ENCODE peak calls at places on chromosomes 6 and 20, in five cellular contexts. F, O, R, W and X are unnamed samples.

GRCh38 chr6:16437095-16437494 is 198.7 kb downstream of the GMPR start:
- DNase-seq in O (no peak), R (no peak), W (no peak), F (no peak), X (peak)

GRCh38 chr20:37237656-37238055 is 24.0 kb downstream of the GHRH start:
- DNase-seq in F (no peak), R (no peak), W (no peak), O (no peak), X (no peak)

GRCh38 chr6:90406957-90407356 is 110.3 kb upstream of the BACH2 start:
- DNase-seq in R (no peak), O (no peak), F (no peak), W (no peak), X (no peak)

GRCh38 chr6:141354191-141354950 is 778.4 kb upstream of the GJE1 start:
- DNase-seq in R (no peak), O (no peak), W (no peak), F (no peak), X (no peak)

GRCh38 chr6:28212510-28213212 is 12.4 kb upstream of the ZSCAN9 start:
- DNase-seq in O (peak), R (no peak), W (peak), F (no peak), X (no peak)

GRCh38 chr20:52190437-52191131 is 995 bp downstream of the ZFP64 start:
- DNase-seq in W (peak), F (peak), R (peak), O (peak), X (peak)

GRCh38 chr6:119313937-119314893 is 35.3 kb downstream of the MAN1A1 start:
- DNase-seq in W (no peak), O (no peak), R (no peak), F (no peak), X (no peak)

GRCh38 chr20:44728835-44729342 is 13.7 kb downstream of the CCN5 start:
- DNase-seq in F (peak), W (peak), O (no peak), R (peak), X (no peak)

GRCh38 chr6:12849420-12850200 is 133.0 kb downstream of the PHACTR1 start:
- DNase-seq in F (no peak), R (no peak), W (no peak), O (no peak), X (no peak)

GRCh38 chr6:138157986-138158638 is 3.6 kb upstream of the ARFGEF3 start:
- DNase-seq in O (no peak), F (no peak), W (no peak), R (no peak), X (no peak)

GRCh38 chr6:153476243-153476642 is 345.2 kb upstream of the RGS17 start:
- DNase-seq in O (no peak), R (no peak), W (no peak), F (no peak), X (no peak)

GRCh38 chr6:11712760-11713159 is 65.8 kb downstream of the ADTRP start:
- DNase-seq in W (no peak), O (no peak), F (no peak), R (no peak), X (no peak)

GRCh38 chr6:117483004-117483644 is 650 bp downstream of the DCBLD1 start:
- DNase-seq in W (no peak), R (peak), F (peak), O (peak), X (peak)

GRCh38 chr6:31170600-31170881 is at the start of gene POU5F1:
- DNase-seq in R (no peak), W (no peak), F (no peak), O (no peak), X (no peak)

GRCh38 chr20:3192226-3193015 is 12.1 kb downstream of the DDRGK1 start:
- DNase-seq in W (no peak), F (no peak), O (no peak), R (no peak), X (no peak)

GRCh38 chr6:162124710-162125435 is 602.7 kb downstream of the PRKN start:
- DNase-seq in W (no peak), R (no peak), O (no peak), F (no peak), X (peak)

GRCh38 chr20:14845199-14846160 is 508.1 kb upstream of the FLRT3 start:
- DNase-seq in F (peak), R (no peak), O (no peak), W (peak), X (no peak)

GRCh38 chr6:156954781-156955180 is 177.6 kb downstream of the ARID1B start:
- DNase-seq in W (no peak), O (no peak), F (no peak), R (no peak), X (no peak)
- H3K27ac ChIP-seq in W (no peak), O (no peak), F (peak), R (peak), X (no peak)

GRCh38 chr6:106778943-106779342 is 149.6 kb downstream of the QRSL1 start:
- DNase-seq in F (no peak), R (no peak), O (no peak), W (no peak), X (no peak)

GRCh38 chr6:106783631-106784566 is 154.5 kb downstream of the QRSL1 start:
- DNase-seq in W (peak), F (no peak), O (no peak), R (no peak), X (no peak)

GRCh38 chr6:106787327-106788196 is 158.2 kb downstream of the QRSL1 start:
- DNase-seq in F (no peak), R (no peak), W (peak), O (peak), X (no peak)

GRCh38 chr6:106782524-106783265 is 153.3 kb downstream of the QRSL1 start:
- DNase-seq in R (no peak), O (no peak), F (peak), W (no peak), X (no peak)
- TF ChIP-seq POLR2A in R (no peak), O (no peak), F (no peak), W (no peak), X (no peak)

DNA sequence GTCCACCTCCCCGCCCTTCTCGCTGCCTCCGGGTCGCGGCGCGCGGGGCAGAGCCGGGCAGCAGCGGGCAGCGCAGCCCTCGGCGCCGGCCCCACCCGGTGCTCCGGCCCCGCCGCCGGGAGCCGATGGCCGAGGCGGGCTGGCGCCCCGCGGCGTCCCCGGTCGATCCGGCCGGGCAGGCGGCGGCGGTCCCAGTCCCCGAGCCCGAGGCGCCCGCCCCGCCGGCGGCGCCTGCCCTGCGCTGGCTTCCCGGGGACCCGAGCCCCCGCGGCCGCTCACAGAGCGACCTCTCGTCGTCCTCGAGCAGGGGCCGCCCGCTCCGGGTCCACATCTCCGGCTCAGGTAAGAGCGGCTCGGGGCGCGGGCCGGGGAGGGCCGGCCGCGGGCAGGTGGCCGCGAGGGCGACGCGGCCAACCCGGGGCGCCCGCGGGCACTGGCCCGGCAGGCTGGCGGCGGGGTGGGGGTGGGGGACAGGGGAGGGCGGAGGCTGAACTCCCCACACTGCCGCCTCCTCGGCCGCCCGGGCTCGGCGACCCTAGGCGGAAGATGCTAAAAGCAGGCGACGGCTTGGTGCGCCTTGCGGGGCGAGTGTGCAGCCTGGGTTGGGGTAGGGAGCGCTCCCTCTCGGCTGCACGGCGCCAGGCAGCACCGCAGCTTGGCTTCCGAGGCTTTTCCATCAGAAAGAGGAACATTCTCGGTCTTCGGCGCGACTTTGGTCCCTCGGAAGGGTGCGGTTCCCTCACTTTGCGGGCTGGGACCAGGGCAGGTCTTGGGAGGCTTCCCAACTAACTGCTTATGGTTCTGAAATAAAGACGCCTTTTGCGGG is 25.6 kb upstream of the FUCA2 start:
- DNase-seq in R (peak), W (peak), F (peak), O (peak), X (peak)
- H3K27ac ChIP-seq in R (peak), W (peak), F (peak), O (no peak), X (no peak)

GRCh38 chr20:48064929-48065328 is 279.6 kb upstream of the SULF2 start:
- DNase-seq in W (no peak), F (no peak), R (no peak), O (no peak), X (no peak)

GRCh38 chr20:48069626-48070025 is 284.3 kb upstream of the SULF2 start:
- DNase-seq in O (no peak), W (no peak), R (no peak), F (no peak), X (no peak)

GRCh38 chr20:48065833-48066232 is 280.6 kb upstream of the SULF2 start:
- DNase-seq in W (no peak), F (no peak), R (no peak), O (no peak), X (no peak)

GRCh38 chr20:48066256-48066655 is 281.0 kb upstream of the SULF2 start:
- DNase-seq in W (no peak), O (no peak), F (no peak), R (no peak), X (no peak)

GRCh38 chr20:48066851-48067250 is 281.6 kb upstream of the SULF2 start:
- DNase-seq in R (no peak), F (no peak), O (no peak), W (no peak), X (peak)
- TF ChIP-seq POLR2A in R (no peak), F (no peak), O (no peak), W (no peak), X (no peak)

DNA sequence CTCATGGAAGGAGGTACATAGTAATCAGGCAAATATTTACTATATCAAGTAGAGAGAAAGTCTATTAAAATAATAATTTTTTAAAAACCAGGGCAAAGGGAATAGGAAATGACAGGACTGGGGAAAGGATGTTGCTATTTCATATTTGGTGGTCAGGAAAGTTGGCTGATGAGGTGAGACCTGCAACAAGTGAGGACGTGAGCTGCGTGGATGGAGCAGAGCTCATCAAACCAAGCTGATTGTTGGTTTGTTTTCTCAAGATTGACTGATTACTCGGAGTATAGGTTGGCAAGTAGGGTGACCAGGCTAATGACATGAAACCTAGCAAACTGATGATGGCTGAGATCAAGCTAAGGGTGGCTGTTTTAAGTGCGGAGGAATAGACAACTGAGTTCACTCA is 6.0 kb downstream of the GJA1 start:
- DNase-seq in F (no peak), W (no peak), O (no peak), R (no peak), X (no peak)
- H3K27ac ChIP-seq in F (no peak), W (no peak), O (no peak), R (peak), X (no peak)

DNA sequence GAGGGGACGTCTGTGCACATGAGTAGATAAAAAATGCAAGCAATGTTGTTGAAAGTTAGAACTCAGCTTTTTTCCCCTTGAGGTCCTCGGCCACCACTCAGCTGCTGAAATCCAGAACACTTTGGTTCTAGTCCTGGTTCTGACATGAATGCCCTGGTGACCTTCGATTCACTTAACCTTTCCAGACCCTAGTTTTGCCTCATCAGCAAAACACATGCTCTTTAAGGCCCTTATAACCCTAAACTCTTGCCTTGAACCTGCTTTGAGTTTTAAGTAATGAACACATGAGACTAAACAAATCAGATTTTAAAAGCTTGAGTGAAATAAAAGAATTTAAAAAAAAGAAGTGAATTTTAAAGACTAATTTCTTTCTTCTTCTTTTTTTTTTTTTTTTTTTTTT is 33.4 kb downstream of the BMP6 start:
- DNase-seq in W (no peak), O (no peak), F (no peak), R (no peak), X (no peak)
- TF ChIP-seq POLR2A in W (no peak), O (no peak), F (no peak), R (no peak), X (no peak)

GRCh38 chr6:19723533-19723932 is 113.6 kb upstream of the ID4 start:
- DNase-seq in F (no peak), O (no peak), R (no peak), W (peak), X (no peak)
- H3K27ac ChIP-seq in F (no peak), O (no peak), R (no peak), W (no peak), X (no peak)

GRCh38 chr6:47428746-47429664 is 48.6 kb upstream of the CD2AP start:
- DNase-seq in O (no peak), W (no peak), R (no peak), F (no peak), X (no peak)
- TF ChIP-seq POLR2A in O (no peak), W (no peak), R (no peak), F (no peak), X (no peak)